ENCODE peak calls at places on chromosome 1, in four cellular contexts. F, N, W and C are unnamed samples.

GRCh38 chr1:167687919-167688519 is 33.8 kb upstream of the MPZL1 start:
- DNase-seq in N (peak), F (peak), W (peak), C (peak)

GRCh38 chr1:54137532-54138061 is 15.2 kb downstream of the CDCP2 start:
- DNase-seq in W (no peak), N (peak), F (no peak), C (peak)

GRCh38 chr1:7209340-7209739 is 424.1 kb downstream of the CAMTA1 start:
- DNase-seq in N (no peak), W (no peak), F (no peak), C (no peak)

GRCh38 chr1:44500181-44501021 is 95.3 kb downstream of the RNF220 start:
- DNase-seq in N (peak), W (no peak), F (no peak), C (peak)

GRCh38 chr1:24191860-24192259 is 4.8 kb upstream of the IFNLR1 start:
- DNase-seq in F (no peak), W (no peak), N (peak), C (peak)

GRCh38 chr1:172837816-172838680 is 179.1 kb downstream of the FASLG start:
- DNase-seq in N (peak), W (no peak), F (no peak), C (peak)

GRCh38 chr1:14140800-14141526 is 441.0 kb downstream of the PRDM2 start:
- DNase-seq in N (peak), W (no peak), F (no peak), C (no peak)

GRCh38 chr1:17875171-17875881 is 120.2 kb downstream of the ACTL8 start:
- DNase-seq in W (no peak), F (no peak), N (peak), C (no peak)

GRCh38 chr1:215672482-215672881 is 105.4 kb downstream of the KCTD3 start:
- DNase-seq in N (no peak), W (no peak), F (no peak), C (peak)

GRCh38 chr1:165490175-165490574 is 45.2 kb upstream of the RXRG start:
- DNase-seq in F (no peak), N (no peak), W (no peak), C (no peak)

GRCh38 chr1:23101101-23101827 is 67.4 kb downstream of the LUZP1 start:
- DNase-seq in W (no peak), F (no peak), N (peak), C (peak)